ENCODE peak calls at places on chromosomes 4 and X, in seven cellular contexts. One of them, this sample, is unnamed.

GRCh38 chr4:72857787-72858186 is 211.7 kb downstream of the COX18 start:
- DNase-seq in AML-193: no peak
- DNase-seq in glutamatergic neuron: no peak
- DNase-seq in mesothelial cell of epicardium: no peak
- DNase-seq in AG10803: peak; percentile 25
- DNase-seq in SK-N-SH: no peak
- DNase-seq in HepG2: no peak
- DNase-seq in this sample: no peak

GRCh38 chr4:139163806-139164206 is 13.2 kb downstream of the ELF2 start:
- DNase-seq in AML-193: no peak
- DNase-seq in glutamatergic neuron: no peak
- DNase-seq in mesothelial cell of epicardium: no peak
- DNase-seq in AG10803: no peak
- DNase-seq in SK-N-SH: no peak
- DNase-seq in HepG2: no peak
- DNase-seq in this sample: no peak

GRCh38 chr4:126775485-126776106 is 857.2 kb upstream of the INTU start:
- DNase-seq in AML-193: no peak
- DNase-seq in glutamatergic neuron: no peak
- DNase-seq in mesothelial cell of epicardium: no peak
- DNase-seq in AG10803: no peak
- DNase-seq in SK-N-SH: no peak
- DNase-seq in HepG2: no peak
- DNase-seq in this sample: no peak

GRCh38 chrX:100721328-100721727 is 10.6 kb downstream of the SYTL4 start:
- DNase-seq in AML-193: no peak
- DNase-seq in glutamatergic neuron: no peak
- DNase-seq in mesothelial cell of epicardium: no peak
- DNase-seq in AG10803: no peak
- DNase-seq in SK-N-SH: no peak
- DNase-seq in HepG2: no peak
- DNase-seq in this sample: no peak

GRCh38 chr4:89024051-89024675 is 32.8 kb downstream of the FAM13A start:
- DNase-seq in AML-193: peak; percentile 81
- DNase-seq in glutamatergic neuron: no peak
- DNase-seq in mesothelial cell of epicardium: no peak
- DNase-seq in AG10803: peak; percentile 77
- DNase-seq in SK-N-SH: peak; percentile 62
- DNase-seq in HepG2: peak; percentile 77
- DNase-seq in this sample: peak; percentile 66

GRCh38 chr4:24583451-24584174 is 741 bp downstream of the DHX15 start:
- DNase-seq in AML-193: peak; percentile 59
- DNase-seq in glutamatergic neuron: peak; percentile 86
- DNase-seq in mesothelial cell of epicardium: peak; percentile 60
- DNase-seq in AG10803: peak; percentile 34
- DNase-seq in SK-N-SH: peak; percentile 81
- DNase-seq in HepG2: peak; percentile 47
- DNase-seq in this sample: peak; percentile 72

GRCh38 chr4:105951198-105951597 is 55.9 kb downstream of the NPNT start:
- DNase-seq in AML-193: no peak
- DNase-seq in glutamatergic neuron: no peak
- DNase-seq in mesothelial cell of epicardium: no peak
- DNase-seq in AG10803: peak; percentile 77
- DNase-seq in SK-N-SH: no peak
- DNase-seq in HepG2: no peak
- DNase-seq in this sample: no peak

GRCh38 chrX:115625577-115626301 is 64.8 kb downstream of the PLS3 start:
- DNase-seq in AML-193: no peak
- DNase-seq in glutamatergic neuron: no peak
- DNase-seq in mesothelial cell of epicardium: no peak
- DNase-seq in AG10803: peak; percentile 69
- DNase-seq in SK-N-SH: no peak
- DNase-seq in HepG2: no peak
- DNase-seq in this sample: no peak

GRCh38 chrX:114580336-114580735 is 3.5 kb upstream of the HTR2C start:
- DNase-seq in AML-193: no peak
- DNase-seq in glutamatergic neuron: no peak
- DNase-seq in mesothelial cell of epicardium: no peak
- DNase-seq in AG10803: no peak
- DNase-seq in SK-N-SH: peak; percentile 25
- DNase-seq in HepG2: no peak
- DNase-seq in this sample: no peak

GRCh38 chr4:113683143-113683542 is 78.4 kb downstream of the CAMK2D start:
- DNase-seq in AML-193: no peak
- DNase-seq in glutamatergic neuron: no peak
- DNase-seq in mesothelial cell of epicardium: no peak
- DNase-seq in AG10803: no peak
- DNase-seq in SK-N-SH: no peak
- DNase-seq in HepG2: no peak
- DNase-seq in this sample: no peak

GRCh38 chr4:6986067-6986780 is 56.9 kb upstream of the TADA2B start:
- DNase-seq in AML-193: no peak
- DNase-seq in glutamatergic neuron: peak; percentile 72
- DNase-seq in mesothelial cell of epicardium: no peak
- DNase-seq in AG10803: peak; percentile 77
- DNase-seq in SK-N-SH: peak; percentile 67
- DNase-seq in HepG2: no peak
- DNase-seq in this sample: peak; percentile 77

GRCh38 chrX:133645251-133645650 is 230.0 kb upstream of the GPC4 start:
- DNase-seq in AML-193: no peak
- DNase-seq in glutamatergic neuron: no peak
- DNase-seq in mesothelial cell of epicardium: no peak
- DNase-seq in AG10803: peak; percentile 26
- DNase-seq in SK-N-SH: no peak
- DNase-seq in HepG2: no peak
- DNase-seq in this sample: no peak

GRCh38 chr4:174282836-174283506 is 496 bp downstream of the FBXO8 start:
- DNase-seq in AML-193: peak; percentile 95
- DNase-seq in glutamatergic neuron: peak; percentile 63
- DNase-seq in mesothelial cell of epicardium: peak; percentile 63
- DNase-seq in AG10803: peak; percentile 93
- DNase-seq in SK-N-SH: peak; percentile 80
- DNase-seq in HepG2: peak; percentile 93
- DNase-seq in this sample: peak; percentile 88

GRCh38 chr4:152729466-152729865 is 49.7 kb upstream of the TMEM154 start:
- DNase-seq in AML-193: no peak
- DNase-seq in glutamatergic neuron: no peak
- DNase-seq in mesothelial cell of epicardium: no peak
- DNase-seq in AG10803: peak; percentile 68
- DNase-seq in SK-N-SH: no peak
- DNase-seq in HepG2: no peak
- DNase-seq in this sample: no peak

GRCh38 chr4:88204882-88205281 is 46.4 kb upstream of the ABCG2 start:
- DNase-seq in AML-193: peak; percentile 4
- DNase-seq in glutamatergic neuron: no peak
- DNase-seq in mesothelial cell of epicardium: no peak
- DNase-seq in AG10803: no peak
- DNase-seq in SK-N-SH: no peak
- DNase-seq in HepG2: no peak
- DNase-seq in this sample: no peak

GRCh38 chr4:99861120-99861905 is 32.9 kb downstream of the LAMTOR3 start:
- DNase-seq in AML-193: peak; percentile 48
- DNase-seq in glutamatergic neuron: no peak
- DNase-seq in mesothelial cell of epicardium: no peak
- DNase-seq in AG10803: no peak
- DNase-seq in SK-N-SH: no peak
- DNase-seq in HepG2: no peak
- DNase-seq in this sample: no peak

GRCh38 chr4:88706574-88706973 is 8.9 kb upstream of the NAP1L5 start:
- DNase-seq in AML-193: no peak
- DNase-seq in glutamatergic neuron: no peak
- DNase-seq in mesothelial cell of epicardium: no peak
- DNase-seq in AG10803: peak; percentile 76
- DNase-seq in SK-N-SH: peak; percentile 57
- DNase-seq in HepG2: peak; percentile 53
- DNase-seq in this sample: no peak